ENCODE peak calls at places on chromosomes 2 and 18, in eight cellular contexts. T is psoas muscle; G is GM23248; R is OCI-LY7; K is fibroblast of lung; L is CD8-positive, alpha-beta memory T cell; M is stomach; O is transverse colon. Q is an unnamed sample. For H3K9me3, the result is how much of the 10 kb centered on the place peaks cover.

GRCh38 chr2:97718051-97718882 is 4.9 kb downstream of the ZAP70 start:
- DNase-seq in R (peak), M (peak), G (no peak), K (no peak), L (peak), T (peak), O (peak), Q (peak)

GRCh38 chr18:55585586-55586521 is 2.1 kb downstream of the TCF4 start:
- DNase-seq in G (peak), L (no peak), O (no peak), K (peak), T (no peak), R (peak), M (no peak), Q (no peak)

GRCh38 chr2:176115883-176116813 is at the start of gene HOXD10:
- DNase-seq in M (no peak), L (no peak), G (peak), K (no peak), T (peak), O (peak), R (no peak), Q (no peak)

GRCh38 chr2:3692375-3692774 is 11.0 kb upstream of the DCDC2C start:
- DNase-seq in G (peak), T (no peak), K (peak), L (no peak), M (no peak), O (no peak), R (peak), Q (no peak)

GRCh38 chr2:101675512-101675911 is 22.0 kb upstream of the MAP4K4 start:
- DNase-seq in M (no peak), G (no peak), R (no peak), O (no peak), K (no peak), T (no peak), L (no peak), Q (no peak)

GRCh38 chr2:47300609-47301276 is 102.2 kb upstream of the MSH2 start:
- DNase-seq in R (peak), O (no peak), G (no peak), M (no peak), L (no peak), K (no peak), T (no peak), Q (no peak)

GRCh38 chr18:26503382-26503781 is 45.0 kb downstream of the KCTD1 start:
- DNase-seq in M (no peak), L (no peak), O (no peak), T (no peak), R (no peak), G (no peak), K (no peak), Q (no peak)

GRCh38 chr2:208820289-208820688 is 413.7 kb downstream of the PTH2R start:
- DNase-seq in R (peak), M (no peak), L (no peak), K (no peak), O (no peak), T (no peak), G (peak), Q (no peak)

GRCh38 chr2:195364015-195364965 is 292.7 kb upstream of the SLC39A10 start:
- DNase-seq in G (peak), T (no peak), M (no peak), R (no peak), O (no peak), K (peak), L (no peak), Q (no peak)

GRCh38 chr2:200905618-200906296 is 16.6 kb downstream of the NIF3L1 start:
- DNase-seq in M (peak), L (peak), O (peak), K (peak), R (peak), G (peak), T (peak), Q (peak)

GRCh38 chr2:237207641-237208040 is 122.0 kb downstream of the COPS8 start:
- DNase-seq in G (peak), O (peak), R (no peak), K (peak), T (peak), M (peak), L (no peak), Q (no peak)

GRCh38 chr2:99698896-99699295 is 209.1 kb upstream of the REV1 start:
- DNase-seq in O (no peak), K (no peak), R (no peak), L (no peak), M (no peak), G (peak), T (no peak), Q (no peak)

GRCh38 chr18:74115046-74115445 is 32.6 kb downstream of the FBXO15 start:
- DNase-seq in G (peak), T (no peak), M (no peak), L (no peak), O (no peak), R (no peak), K (no peak), Q (no peak)

GRCh38 chr2:125701070-125701469 is 954.9 kb upstream of the GYPC start:
- DNase-seq in M (no peak), G (no peak), T (no peak), L (no peak), R (no peak), K (no peak), O (no peak), Q (no peak)

GRCh38 chr2:125698280-125698679 is 957.7 kb upstream of the GYPC start:
- DNase-seq in T (no peak), K (no peak), M (no peak), L (no peak), O (no peak), R (no peak), G (no peak), Q (no peak)

DNA sequence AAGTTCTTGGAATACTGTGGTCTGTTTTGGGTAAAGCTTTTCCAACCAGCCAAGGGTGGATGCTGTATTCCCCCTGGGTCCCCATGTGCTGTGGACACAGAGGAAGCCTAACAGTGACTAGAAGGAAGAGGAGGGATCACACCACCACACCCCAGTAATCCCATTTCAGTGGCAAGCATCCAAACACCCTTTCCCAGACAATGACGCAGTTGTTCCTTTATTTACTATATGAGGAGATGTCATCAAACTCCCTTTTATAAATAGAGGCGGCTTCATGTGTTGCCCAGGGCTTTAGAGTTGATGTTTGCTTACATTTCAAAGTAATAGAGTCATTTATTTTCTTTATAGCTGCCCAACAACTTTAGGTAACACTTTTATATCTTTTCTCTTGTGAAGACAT is 959.4 kb upstream of the GYPC start:
- DNase-seq in O (peak), G (no peak), M (no peak), R (no peak), L (no peak), T (no peak), K (no peak), Q (no peak)
- H3K4me3 ChIP-seq in O (no peak), G (no peak), M (no peak), R (no peak), L (no peak), T (no peak), K (no peak), Q (no peak)

GRCh38 chr2:215442392-215442787 is 6.5 kb upstream of the FN1 start:
- DNase-seq in G (no peak), K (no peak), O (no peak), R (no peak), M (no peak), T (no peak), L (no peak), Q (no peak)
- H3K9me3 ChIP-seq in G (under half), K (under half), O (under half), R (under half), M (under half), T (under half), L (under half), Q (under half)

DNA sequence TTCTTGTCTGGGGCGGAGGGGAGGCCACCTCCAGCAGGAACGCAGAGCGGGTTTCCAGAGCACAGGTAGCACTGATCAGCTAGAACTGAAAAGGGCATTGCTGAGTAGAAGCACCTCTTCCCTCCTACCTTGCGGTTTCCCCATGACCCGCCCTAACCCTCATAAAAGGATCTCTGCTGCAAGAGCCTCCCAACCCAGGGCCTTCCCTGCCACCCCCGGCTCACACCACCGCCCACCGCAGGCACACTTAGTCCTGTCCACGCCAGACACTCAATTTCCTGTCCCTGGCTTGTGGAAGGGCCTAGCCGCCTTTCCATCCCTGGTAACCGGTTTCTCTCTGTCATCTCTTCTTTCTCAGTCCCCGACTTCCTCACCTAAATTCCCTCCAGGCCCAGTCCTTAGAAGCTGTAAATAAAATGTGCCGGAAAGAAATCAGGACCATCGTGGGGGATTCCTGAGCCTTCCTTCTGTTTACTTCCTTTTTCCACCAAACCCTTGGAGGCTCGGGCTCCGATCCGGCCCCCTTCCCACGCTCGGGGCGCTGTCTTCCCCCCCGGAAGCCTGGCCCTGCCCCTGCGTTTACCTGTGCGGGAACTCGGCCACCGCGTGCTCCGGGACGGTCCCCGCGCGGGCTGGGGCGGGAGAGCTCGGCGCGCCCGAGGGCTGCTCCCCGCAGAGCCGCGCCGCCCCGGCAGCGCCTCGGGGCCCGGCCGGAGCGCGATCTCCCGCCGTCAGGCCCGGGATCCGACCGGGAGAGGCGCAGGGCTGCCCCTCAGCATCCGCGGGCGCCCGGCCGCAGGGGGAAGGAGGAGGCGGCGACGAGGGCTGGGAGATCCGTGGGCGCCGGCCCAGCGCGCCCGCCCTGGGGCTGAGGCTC is 699 bp downstream of the ADCY3 start:
- DNase-seq in G (peak), O (peak), M (no peak), K (peak), T (peak), R (peak), L (peak), Q (peak)
- H3K4me3 ChIP-seq in G (peak), O (peak), M (peak), K (peak), T (peak), R (peak), L (peak), Q (peak)

DNA sequence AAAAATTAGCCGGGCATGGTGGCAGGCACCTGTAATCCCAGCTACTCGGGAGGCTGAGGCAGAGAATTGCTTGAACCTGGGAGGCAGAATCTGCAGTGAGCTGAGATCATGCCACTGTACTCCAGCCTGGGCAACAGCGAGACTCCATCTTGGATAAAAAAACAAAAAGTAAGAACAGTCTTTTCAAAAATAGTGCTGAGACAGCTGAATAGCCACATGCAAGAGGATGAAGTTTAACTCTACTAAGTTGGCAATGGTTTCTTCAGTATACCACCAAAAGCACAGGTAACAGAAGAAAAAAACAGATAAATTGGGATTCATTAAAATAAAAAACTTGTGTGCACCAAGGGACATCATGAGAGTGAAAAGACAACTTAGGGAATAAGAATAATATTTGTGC is 112.4 kb downstream of the HS6ST1 start:
- DNase-seq in G (no peak), T (no peak), L (no peak), O (no peak), K (no peak), M (no peak), R (no peak), Q (no peak)
- H3K9me3 ChIP-seq in G (under half), T (under half), L (under half), O (under half), K (under half), M (under half), R (under half), Q (under half)

DNA sequence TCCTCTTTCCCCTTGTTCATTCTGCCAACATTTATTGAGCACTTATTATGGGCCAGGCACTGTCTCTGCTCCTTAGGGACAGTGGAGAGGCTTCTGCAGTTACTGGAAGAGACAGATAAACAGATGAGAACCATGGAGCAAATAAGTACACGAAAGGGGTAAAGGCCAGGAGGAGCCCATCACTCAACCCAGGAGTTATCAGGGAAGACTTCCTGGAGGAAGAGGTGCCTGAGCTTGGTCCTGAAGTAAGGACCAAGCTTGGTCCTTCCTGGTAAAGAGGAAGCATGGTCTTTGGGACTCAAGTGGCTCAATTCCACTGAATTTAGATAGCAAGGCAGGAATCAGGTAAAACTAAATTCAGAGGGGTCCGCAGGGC is 1.7 kb downstream of the ACTG2 start:
- DNase-seq in O (no peak), L (no peak), T (no peak), G (no peak), R (no peak), M (no peak), K (no peak), Q (no peak)
- H3K4me3 ChIP-seq in O (peak), L (no peak), T (no peak), G (no peak), R (no peak), M (peak), K (peak), Q (no peak)

DNA sequence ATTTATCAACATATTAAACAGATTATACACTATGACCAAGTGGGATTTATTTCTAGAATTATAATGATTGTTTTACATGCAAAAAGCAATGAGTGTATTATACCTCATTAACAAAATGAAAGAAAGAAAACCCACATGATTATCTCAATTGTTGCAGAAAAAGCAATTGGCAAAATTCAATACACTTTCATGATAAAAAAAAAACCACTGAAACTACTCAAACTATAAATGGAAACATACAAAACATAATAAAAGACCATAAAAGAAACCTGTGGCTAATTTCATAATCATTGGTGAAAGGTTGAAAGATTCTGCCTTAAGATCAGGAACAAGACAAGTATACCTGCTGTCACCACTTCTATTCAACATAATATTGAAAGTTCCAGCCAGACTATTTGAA is 325.9 kb downstream of the AKAIN1 start:
- DNase-seq in R (no peak), M (no peak), L (no peak), G (no peak), O (no peak), K (no peak), T (no peak), Q (no peak)
- H3K9me3 ChIP-seq in R (under half), M (under half), L (under half), G (under half), O (under half), K (under half), T (under half), Q (under half)

Q was measured in CD4-positive, CD25-positive, alpha-beta regulatory T cell.